ENCODE peak calls at places on chromosomes 4 and X, in five cellular contexts. One of them, this sample, is unnamed.

GRCh38 chr4:177322881-177323280 is 13.2 kb downstream of the NEIL3 start:
- DNase-seq in AG09309: no peak
- DNase-seq in GM23338: no peak
- DNase-seq in epithelial cell of esophagus: no peak
- DNase-seq in body of pancreas: no peak
- DNase-seq in this sample: no peak

GRCh38 chr4:109359040-109359646 is 56.7 kb upstream of the COL25A1 start:
- DNase-seq in AG09309: no peak
- DNase-seq in GM23338: no peak
- DNase-seq in epithelial cell of esophagus: no peak
- DNase-seq in body of pancreas: no peak
- DNase-seq in this sample: no peak

GRCh38 chrX:109831326-109831985 is 98.4 kb upstream of the ACSL4 start:
- DNase-seq in AG09309: no peak
- DNase-seq in GM23338: no peak
- DNase-seq in epithelial cell of esophagus: no peak
- DNase-seq in body of pancreas: no peak
- DNase-seq in this sample: no peak

GRCh38 chrX:97704881-97705280 is 821.2 kb downstream of the RPA4 start:
- DNase-seq in AG09309: no peak
- DNase-seq in GM23338: no peak
- DNase-seq in epithelial cell of esophagus: no peak
- DNase-seq in body of pancreas: no peak
- DNase-seq in this sample: no peak

GRCh38 chr4:48126621-48127020 is 7.4 kb downstream of the TXK start:
- DNase-seq in AG09309: no peak
- DNase-seq in GM23338: no peak
- DNase-seq in epithelial cell of esophagus: no peak
- DNase-seq in body of pancreas: no peak
- DNase-seq in this sample: no peak

GRCh38 chrX:134548257-134548732 is 88.3 kb downstream of the HPRT1 start:
- DNase-seq in AG09309: no peak
- DNase-seq in GM23338: peak
- DNase-seq in epithelial cell of esophagus: no peak
- DNase-seq in body of pancreas: no peak
- DNase-seq in this sample: no peak

GRCh38 chr4:114400531-114400930 is 198.1 kb upstream of the UGT8 start:
- DNase-seq in AG09309: no peak
- DNase-seq in GM23338: no peak
- DNase-seq in epithelial cell of esophagus: peak
- DNase-seq in body of pancreas: no peak
- DNase-seq in this sample: no peak

GRCh38 chrX:50470103-50471031 is at the start of gene DGKK:
- DNase-seq in AG09309: no peak
- DNase-seq in GM23338: peak
- DNase-seq in epithelial cell of esophagus: no peak
- DNase-seq in body of pancreas: no peak
- DNase-seq in this sample: no peak

GRCh38 chr4:141576585-141577110 is 59.7 kb upstream of the IL15 start:
- DNase-seq in AG09309: no peak
- DNase-seq in GM23338: no peak
- DNase-seq in epithelial cell of esophagus: no peak
- DNase-seq in body of pancreas: no peak
- DNase-seq in this sample: no peak

GRCh38 chr4:122712782-122713181 is 19.7 kb upstream of the BBS12 start:
- DNase-seq in AG09309: no peak
- DNase-seq in GM23338: no peak
- DNase-seq in epithelial cell of esophagus: peak
- DNase-seq in body of pancreas: no peak
- DNase-seq in this sample: no peak

GRCh38 chr4:11446156-11446811 is 17.6 kb upstream of the HS3ST1 start:
- DNase-seq in AG09309: no peak
- DNase-seq in GM23338: no peak
- DNase-seq in epithelial cell of esophagus: no peak
- DNase-seq in body of pancreas: no peak
- DNase-seq in this sample: no peak

GRCh38 chr4:7459471-7459870 is 24.7 kb upstream of the PSAPL1 start:
- DNase-seq in AG09309: no peak
- DNase-seq in GM23338: no peak
- DNase-seq in epithelial cell of esophagus: no peak
- DNase-seq in body of pancreas: no peak
- DNase-seq in this sample: no peak

GRCh38 chr4:2745981-2746806 is 9.9 kb downstream of the TNIP2 start:
- DNase-seq in AG09309: no peak
- DNase-seq in GM23338: no peak
- DNase-seq in epithelial cell of esophagus: peak
- DNase-seq in body of pancreas: peak
- DNase-seq in this sample: peak

GRCh38 chrX:49934148-49934547 is 11.8 kb downstream of the CLCN5 start:
- DNase-seq in AG09309: no peak
- DNase-seq in GM23338: no peak
- DNase-seq in epithelial cell of esophagus: no peak
- DNase-seq in body of pancreas: no peak
- DNase-seq in this sample: no peak

GRCh38 chrX:148573119-148573518 is 72.7 kb downstream of the AFF2 start:
- DNase-seq in AG09309: no peak
- DNase-seq in GM23338: peak
- DNase-seq in epithelial cell of esophagus: no peak
- DNase-seq in body of pancreas: no peak
- DNase-seq in this sample: no peak

GRCh38 chrX:88613338-88613737 is 133.7 kb upstream of the CPXCR1 start:
- DNase-seq in AG09309: no peak
- DNase-seq in GM23338: peak
- DNase-seq in epithelial cell of esophagus: peak
- DNase-seq in body of pancreas: no peak
- DNase-seq in this sample: no peak
- TF ChIP-seq CTCF in AG09309: peak
- TF ChIP-seq CTCF in GM23338: peak
- TF ChIP-seq CTCF in epithelial cell of esophagus: no peak
- TF ChIP-seq CTCF in body of pancreas: no peak
- TF ChIP-seq CTCF in this sample: no peak

GRCh38 chr4:157819693-157820464 is 352.9 kb downstream of the GASK1B start:
- DNase-seq in AG09309: no peak
- DNase-seq in GM23338: no peak
- DNase-seq in epithelial cell of esophagus: no peak
- DNase-seq in body of pancreas: peak
- DNase-seq in this sample: no peak
- TF ChIP-seq CTCF in AG09309: no peak
- TF ChIP-seq CTCF in GM23338: no peak
- TF ChIP-seq CTCF in epithelial cell of esophagus: no peak
- TF ChIP-seq CTCF in body of pancreas: no peak
- TF ChIP-seq CTCF in this sample: no peak

GRCh38 chrX:15973941-15974340 is 119.3 kb upstream of the AP1S2 start:
- DNase-seq in AG09309: no peak
- DNase-seq in GM23338: no peak
- DNase-seq in epithelial cell of esophagus: no peak
- DNase-seq in body of pancreas: peak
- DNase-seq in this sample: no peak

GRCh38 chrX:15971696-15972095 is 117.1 kb upstream of the AP1S2 start:
- DNase-seq in AG09309: no peak
- DNase-seq in GM23338: no peak
- DNase-seq in epithelial cell of esophagus: no peak
- DNase-seq in body of pancreas: no peak
- DNase-seq in this sample: no peak

GRCh38 chrX:15977644-15978043 is 123.0 kb upstream of the AP1S2 start:
- DNase-seq in AG09309: no peak
- DNase-seq in GM23338: no peak
- DNase-seq in epithelial cell of esophagus: no peak
- DNase-seq in body of pancreas: no peak
- DNase-seq in this sample: no peak

DNA sequence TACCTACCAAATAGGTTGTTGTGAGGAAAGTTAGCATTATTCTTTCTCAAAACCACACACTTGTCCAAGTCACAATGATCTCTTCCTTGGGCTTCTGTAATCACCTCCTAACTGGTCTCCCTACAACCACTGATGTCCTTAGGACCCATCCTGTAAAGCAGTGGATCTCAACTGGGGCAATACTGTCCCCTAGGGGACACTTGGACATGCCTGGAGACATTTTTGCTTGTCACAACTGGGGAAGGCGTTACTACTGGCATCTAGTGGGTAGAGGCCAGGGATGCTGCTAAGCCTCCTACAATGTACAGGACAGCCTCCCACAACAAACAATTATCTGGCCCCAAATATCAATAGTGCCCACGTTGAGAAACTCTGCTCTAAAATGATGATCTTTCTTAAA is 118.7 kb upstream of the AP1S2 start:
- DNase-seq in AG09309: no peak
- DNase-seq in GM23338: peak
- DNase-seq in epithelial cell of esophagus: peak
- DNase-seq in body of pancreas: peak
- DNase-seq in this sample: no peak
- TF ChIP-seq CTCF in AG09309: peak
- TF ChIP-seq CTCF in GM23338: peak
- TF ChIP-seq CTCF in epithelial cell of esophagus: peak
- TF ChIP-seq CTCF in body of pancreas: no peak
- TF ChIP-seq CTCF in this sample: peak

GRCh38 chr4:186666252-186666651 is 57.4 kb downstream of the FAT1 start:
- DNase-seq in AG09309: no peak
- DNase-seq in GM23338: no peak
- DNase-seq in epithelial cell of esophagus: no peak
- DNase-seq in body of pancreas: no peak
- DNase-seq in this sample: no peak

GRCh38 chr4:186666750-186667149 is 56.9 kb downstream of the FAT1 start:
- DNase-seq in AG09309: no peak
- DNase-seq in GM23338: no peak
- DNase-seq in epithelial cell of esophagus: peak
- DNase-seq in body of pancreas: no peak
- DNase-seq in this sample: no peak

GRCh38 chr4:186669735-186670134 is 53.9 kb downstream of the FAT1 start:
- DNase-seq in AG09309: no peak
- DNase-seq in GM23338: peak
- DNase-seq in epithelial cell of esophagus: no peak
- DNase-seq in body of pancreas: no peak
- DNase-seq in this sample: no peak

GRCh38 chr4:186669159-186669720 is 54.4 kb downstream of the FAT1 start:
- DNase-seq in AG09309: peak
- DNase-seq in GM23338: peak
- DNase-seq in epithelial cell of esophagus: peak
- DNase-seq in body of pancreas: peak
- DNase-seq in this sample: no peak
- TF ChIP-seq CTCF in AG09309: peak
- TF ChIP-seq CTCF in GM23338: peak
- TF ChIP-seq CTCF in epithelial cell of esophagus: peak
- TF ChIP-seq CTCF in body of pancreas: peak
- TF ChIP-seq CTCF in this sample: peak

GRCh38 chr4:52870225-52870624 is 8.1 kb downstream of the RASL11B start:
- DNase-seq in AG09309: no peak
- DNase-seq in GM23338: no peak
- DNase-seq in epithelial cell of esophagus: no peak
- DNase-seq in body of pancreas: no peak
- DNase-seq in this sample: peak

GRCh38 chr4:52869656-52870055 is 7.5 kb downstream of the RASL11B start:
- DNase-seq in AG09309: no peak
- DNase-seq in GM23338: no peak
- DNase-seq in epithelial cell of esophagus: no peak
- DNase-seq in body of pancreas: no peak
- DNase-seq in this sample: no peak

GRCh38 chr4:52866734-52867133 is 4.6 kb downstream of the RASL11B start:
- DNase-seq in AG09309: no peak
- DNase-seq in GM23338: no peak
- DNase-seq in epithelial cell of esophagus: no peak
- DNase-seq in body of pancreas: no peak
- DNase-seq in this sample: no peak

GRCh38 chr4:52869196-52869595 is 7.1 kb downstream of the RASL11B start:
- DNase-seq in AG09309: no peak
- DNase-seq in GM23338: no peak
- DNase-seq in epithelial cell of esophagus: no peak
- DNase-seq in body of pancreas: no peak
- DNase-seq in this sample: peak

GRCh38 chr4:52868138-52868537 is 6.0 kb downstream of the RASL11B start:
- DNase-seq in AG09309: no peak
- DNase-seq in GM23338: peak
- DNase-seq in epithelial cell of esophagus: no peak
- DNase-seq in body of pancreas: no peak
- DNase-seq in this sample: no peak
- TF ChIP-seq CTCF in AG09309: no peak
- TF ChIP-seq CTCF in GM23338: peak
- TF ChIP-seq CTCF in epithelial cell of esophagus: no peak
- TF ChIP-seq CTCF in body of pancreas: no peak
- TF ChIP-seq CTCF in this sample: no peak

GRCh38 chr4:91118597-91118996 is 991.4 kb downstream of the CCSER1 start:
- DNase-seq in AG09309: no peak
- DNase-seq in GM23338: no peak
- DNase-seq in epithelial cell of esophagus: no peak
- DNase-seq in body of pancreas: no peak
- DNase-seq in this sample: no peak

GRCh38 chr4:91114386-91114785 is 987.2 kb downstream of the CCSER1 start:
- DNase-seq in AG09309: no peak
- DNase-seq in GM23338: peak
- DNase-seq in epithelial cell of esophagus: no peak
- DNase-seq in body of pancreas: no peak
- DNase-seq in this sample: no peak

GRCh38 chr4:91113130-91113706 is 986.0 kb downstream of the CCSER1 start:
- DNase-seq in AG09309: no peak
- DNase-seq in GM23338: peak
- DNase-seq in epithelial cell of esophagus: peak
- DNase-seq in body of pancreas: no peak
- DNase-seq in this sample: no peak

GRCh38 chr4:91111556-91111955 is 984.4 kb downstream of the CCSER1 start:
- DNase-seq in AG09309: no peak
- DNase-seq in GM23338: no peak
- DNase-seq in epithelial cell of esophagus: no peak
- DNase-seq in body of pancreas: no peak
- DNase-seq in this sample: no peak

GRCh38 chr4:91116861-91117260 is 989.7 kb downstream of the CCSER1 start:
- DNase-seq in AG09309: no peak
- DNase-seq in GM23338: peak
- DNase-seq in epithelial cell of esophagus: peak
- DNase-seq in body of pancreas: no peak
- DNase-seq in this sample: no peak
- TF ChIP-seq CTCF in AG09309: no peak
- TF ChIP-seq CTCF in GM23338: peak
- TF ChIP-seq CTCF in epithelial cell of esophagus: peak
- TF ChIP-seq CTCF in body of pancreas: no peak
- TF ChIP-seq CTCF in this sample: no peak

GRCh38 chr4:18566970-18567799 is 545.6 kb upstream of the LCORL start:
- DNase-seq in AG09309: no peak
- DNase-seq in GM23338: no peak
- DNase-seq in epithelial cell of esophagus: no peak
- DNase-seq in body of pancreas: peak
- DNase-seq in this sample: peak

GRCh38 chr4:18570370-18570769 is 548.8 kb upstream of the LCORL start:
- DNase-seq in AG09309: no peak
- DNase-seq in GM23338: no peak
- DNase-seq in epithelial cell of esophagus: no peak
- DNase-seq in body of pancreas: no peak
- DNase-seq in this sample: no peak

GRCh38 chr4:18571252-18571885 is 549.8 kb upstream of the LCORL start:
- DNase-seq in AG09309: no peak
- DNase-seq in GM23338: no peak
- DNase-seq in epithelial cell of esophagus: no peak
- DNase-seq in body of pancreas: no peak
- DNase-seq in this sample: no peak

GRCh38 chr4:18568600-18568999 is 547.0 kb upstream of the LCORL start:
- DNase-seq in AG09309: no peak
- DNase-seq in GM23338: peak
- DNase-seq in epithelial cell of esophagus: peak
- DNase-seq in body of pancreas: no peak
- DNase-seq in this sample: no peak
- TF ChIP-seq CTCF in AG09309: no peak
- TF ChIP-seq CTCF in GM23338: peak
- TF ChIP-seq CTCF in epithelial cell of esophagus: no peak
- TF ChIP-seq CTCF in body of pancreas: no peak
- TF ChIP-seq CTCF in this sample: no peak

GRCh38 chrX:100449696-100450606 is 39.9 kb upstream of the PCDH19 start:
- DNase-seq in AG09309: no peak
- DNase-seq in GM23338: no peak
- DNase-seq in epithelial cell of esophagus: peak
- DNase-seq in body of pancreas: no peak
- DNase-seq in this sample: no peak
- TF ChIP-seq CTCF in AG09309: no peak
- TF ChIP-seq CTCF in GM23338: no peak
- TF ChIP-seq CTCF in epithelial cell of esophagus: no peak
- TF ChIP-seq CTCF in body of pancreas: no peak
- TF ChIP-seq CTCF in this sample: no peak

This sample was measured in stomach.